ENCODE peak calls at places on chromosomes 6 and 20, in four cellular contexts. Q, Z, G and K are unnamed samples.

GRCh38 chr20:50438986-50439407 is 71.2 kb upstream of the PTPN1 start:
- DNase-seq in Q (no peak), Z (no peak), G (no peak), K (no peak)

GRCh38 chr6:68777956-68778355 is 142.9 kb downstream of the ADGRB3 start:
- DNase-seq in Q (peak), Z (no peak), G (peak), K (no peak)

GRCh38 chr6:46217671-46218131 is 46.9 kb upstream of the ENPP5 start:
- DNase-seq in Q (peak), Z (no peak), G (no peak), K (no peak)

GRCh38 chr20:35192071-35192872 is 20.4 kb downstream of the PROCR start:
- DNase-seq in Q (no peak), Z (no peak), G (no peak), K (no peak)

GRCh38 chr20:25220810-25221591 is 25.5 kb downstream of the ENTPD6 start:
- DNase-seq in Q (peak), Z (no peak), G (no peak), K (peak)

GRCh38 chr20:1964659-1965405 is 29.0 kb downstream of the PDYN start:
- DNase-seq in Q (no peak), Z (no peak), G (no peak), K (no peak)

GRCh38 chr6:85185977-85186376 is 263.9 kb upstream of the NT5E start:
- DNase-seq in Q (no peak), Z (no peak), G (no peak), K (no peak)

GRCh38 chr6:47047479-47048411 is 5.6 kb upstream of the ADGRF1 start:
- DNase-seq in Q (peak), Z (peak), G (peak), K (peak)